ENCODE peak calls at places on chromosomes 3 and 15, in seven cellular contexts. O, U, B, M, D, H and L are unnamed samples.

GRCh38 chr15:55434989-55435825 is 26.9 kb downstream of the PIERCE2 start:
- DNase-seq in M (no peak), O (peak), U (no peak), B (peak), H (no peak), D (no peak), L (peak)

GRCh38 chr3:46517016-46517770 is 19.4 kb downstream of the RTP3 start:
- DNase-seq in B (peak), M (no peak), D (no peak), U (no peak), O (peak), H (no peak), L (peak)

GRCh38 chr3:17775073-17775472 is 32.6 kb upstream of the TBC1D5 start:
- DNase-seq in H (no peak), M (no peak), B (no peak), U (no peak), O (no peak), D (no peak), L (no peak)

GRCh38 chr15:29815000-29815704 is 7.1 kb downstream of the TJP1 start:
- DNase-seq in B (peak), U (no peak), M (no peak), D (no peak), H (no peak), O (peak), L (peak)

GRCh38 chr3:46987485-46988401 is 8.3 kb downstream of the NBEAL2 start:
- DNase-seq in O (no peak), U (no peak), H (peak), D (no peak), M (no peak), B (no peak), L (no peak)

GRCh38 chr3:190101320-190102117 is 19.2 kb downstream of the P3H2 start:
- DNase-seq in O (peak), U (no peak), B (peak), D (no peak), M (no peak), H (no peak), L (peak)

GRCh38 chr15:31398677-31399260 is 72.1 kb downstream of the KLF13 start:
- DNase-seq in B (no peak), D (no peak), O (no peak), U (no peak), H (no peak), M (no peak), L (no peak)

GRCh38 chr3:142218703-142219102 is 6.7 kb downstream of the GK5 start:
- DNase-seq in O (no peak), D (no peak), U (no peak), M (no peak), B (peak), H (no peak), L (peak)

GRCh38 chr15:35533130-35534110 is 12.5 kb downstream of the DPH6 start:
- DNase-seq in D (no peak), O (peak), H (no peak), M (no peak), B (peak), U (no peak), L (peak)

GRCh38 chr15:58021332-58022230 is 43.9 kb downstream of the ALDH1A2 start:
- DNase-seq in O (no peak), U (no peak), B (no peak), M (no peak), D (no peak), H (no peak), L (no peak)

GRCh38 chr3:33920511-33920910 is 122.1 kb downstream of the PDCD6IP start:
- DNase-seq in O (no peak), H (no peak), U (no peak), M (no peak), D (no peak), B (no peak), L (no peak)

GRCh38 chr3:43872901-43873300 is 182.2 kb downstream of the ABHD5 start:
- DNase-seq in H (no peak), O (peak), M (no peak), D (no peak), U (no peak), B (peak), L (peak)

GRCh38 chr15:50109086-50109987 is 9.7 kb downstream of the ATP8B4 start:
- DNase-seq in B (peak), O (peak), M (no peak), U (no peak), D (no peak), H (no peak), L (peak)

GRCh38 chr3:162865466-162865865 is 1368.9 kb downstream of the OTOL1 start:
- DNase-seq in U (no peak), B (peak), M (no peak), H (no peak), D (no peak), O (no peak), L (no peak)

GRCh38 chr3:33105341-33105943 is 8.4 kb upstream of the CRTAP start:
- DNase-seq in H (no peak), U (no peak), O (no peak), D (no peak), M (no peak), B (no peak), L (no peak)

GRCh38 chr3:35709691-35710090 is 70.4 kb downstream of the ARPP21 start:
- DNase-seq in B (no peak), U (no peak), O (no peak), M (no peak), H (no peak), D (no peak), L (no peak)

GRCh38 chr3:46860381-46861292 is 2.6 kb downstream of the MYL3 start:
- DNase-seq in O (no peak), D (no peak), B (no peak), U (peak), M (peak), H (no peak), L (no peak)

GRCh38 chr3:126131881-126132750 is 48.2 kb upstream of the SLC41A3 start:
- DNase-seq in H (peak), M (peak), D (no peak), B (no peak), U (peak), O (no peak), L (no peak)

GRCh38 chr3:59327324-59327939 is 277.6 kb upstream of the CFAP20DC start:
- DNase-seq in H (no peak), M (no peak), U (no peak), B (peak), D (no peak), O (peak), L (peak)

GRCh38 chr3:12175844-12176453 is 17.2 kb upstream of the TIMP4 start:
- DNase-seq in B (peak), H (no peak), O (peak), M (peak), U (peak), D (no peak), L (peak)

GRCh38 chr3:66378256-66378655 is 122.6 kb downstream of the LRIG1 start:
- DNase-seq in D (no peak), O (no peak), U (no peak), B (no peak), H (no peak), M (no peak), L (peak)

GRCh38 chr15:92803536-92803851 is 96.6 kb upstream of the CHD2 start:
- DNase-seq in O (no peak), M (no peak), D (no peak), U (no peak), B (peak), H (no peak), L (no peak)

GRCh38 chr15:62348119-62348518 is 183.0 kb upstream of the C2CD4B start:
- DNase-seq in H (no peak), D (no peak), U (no peak), M (no peak), O (no peak), B (no peak), L (no peak)

GRCh38 chr3:172651936-172652595 is 58.8 kb downstream of the NCEH1 start:
- DNase-seq in H (no peak), U (no peak), B (no peak), D (no peak), O (no peak), M (no peak), L (no peak)
- TF ChIP-seq CTCF in H (no peak), U (no peak), B (no peak), D (no peak), O (no peak), M (no peak), L (no peak)

GRCh38 chr3:64829331-64829730 is 141.5 kb upstream of the ADAMTS9 start:
- DNase-seq in U (no peak), H (no peak), D (no peak), B (no peak), M (no peak), O (no peak), L (no peak)

GRCh38 chr3:64825404-64825803 is 137.6 kb upstream of the ADAMTS9 start:
- DNase-seq in H (no peak), B (no peak), O (no peak), M (no peak), D (no peak), U (no peak), L (no peak)

GRCh38 chr3:64827391-64827790 is 139.6 kb upstream of the ADAMTS9 start:
- DNase-seq in M (no peak), H (no peak), B (no peak), O (no peak), U (no peak), D (no peak), L (no peak)

GRCh38 chr3:64824281-64824980 is 136.6 kb upstream of the ADAMTS9 start:
- DNase-seq in M (no peak), U (no peak), O (peak), H (no peak), B (no peak), D (no peak), L (peak)
- TF ChIP-seq CTCF in M (no peak), U (no peak), O (no peak), H (no peak), B (no peak), D (no peak), L (no peak)

GRCh38 chr15:26804063-26804804 is 31.4 kb upstream of the GABRB3 start:
- DNase-seq in O (no peak), U (no peak), H (no peak), D (no peak), B (no peak), M (no peak), L (no peak)
- TF ChIP-seq CTCF in O (no peak), U (no peak), H (no peak), D (no peak), B (no peak), M (no peak), L (no peak)

GRCh38 chr15:64023215-64023614 is 23.1 kb downstream of the DAPK2 start:
- DNase-seq in B (no peak), M (no peak), D (no peak), H (no peak), O (no peak), U (no peak), L (no peak)

GRCh38 chr15:64019764-64020163 is 26.5 kb downstream of the DAPK2 start:
- DNase-seq in O (peak), D (no peak), H (no peak), B (no peak), M (no peak), U (no peak), L (no peak)

GRCh38 chr15:64022571-64022970 is 23.7 kb downstream of the DAPK2 start:
- DNase-seq in M (no peak), D (no peak), U (no peak), B (no peak), H (no peak), O (no peak), L (no peak)

GRCh38 chr15:64029111-64029510 is 17.2 kb downstream of the DAPK2 start:
- DNase-seq in B (no peak), O (no peak), H (no peak), M (no peak), U (no peak), D (no peak), L (no peak)

GRCh38 chr15:64024172-64025050 is 21.9 kb downstream of the DAPK2 start:
- DNase-seq in D (no peak), H (no peak), U (no peak), M (no peak), B (no peak), O (no peak), L (no peak)
- TF ChIP-seq CTCF in D (no peak), H (no peak), U (no peak), M (no peak), B (peak), O (no peak), L (peak)

DNA sequence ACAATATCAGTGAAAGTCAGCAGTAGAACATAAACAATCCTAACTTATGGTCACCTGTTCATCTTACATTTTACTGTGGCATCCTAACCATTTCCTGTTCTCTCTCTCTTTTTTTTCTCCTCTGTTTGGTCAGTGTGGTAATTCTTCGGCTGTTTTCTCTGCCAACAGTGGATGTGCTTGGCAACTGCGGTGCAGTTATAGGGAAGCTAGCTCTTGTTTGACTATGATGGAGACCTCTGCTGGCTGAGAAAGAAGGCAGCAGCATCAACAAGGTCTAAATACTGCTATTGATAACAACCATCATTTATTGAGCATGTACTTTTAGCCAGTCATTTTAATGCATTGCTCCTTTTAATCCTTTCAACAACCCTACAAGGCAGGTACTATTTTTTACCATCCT is 723 bp upstream of the DRD3 start:
- DNase-seq in M (no peak), O (peak), U (no peak), D (no peak), B (peak), H (no peak), L (peak)
- TF ChIP-seq CTCF in M (no peak), O (peak), U (no peak), D (no peak), B (peak), H (no peak), L (peak)

GRCh38 chr3:69433938-69434263 is 48.0 kb upstream of the FRMD4B start:
- DNase-seq in D (no peak), H (no peak), O (peak), B (no peak), M (no peak), U (no peak), L (no peak)

GRCh38 chr3:69428657-69429255 is 42.9 kb upstream of the FRMD4B start:
- DNase-seq in H (no peak), D (no peak), U (no peak), B (no peak), M (no peak), O (no peak), L (no peak)

GRCh38 chr3:69435274-69436262 is 49.7 kb upstream of the FRMD4B start:
- DNase-seq in H (no peak), B (no peak), U (no peak), M (no peak), D (no peak), O (no peak), L (no peak)

DNA sequence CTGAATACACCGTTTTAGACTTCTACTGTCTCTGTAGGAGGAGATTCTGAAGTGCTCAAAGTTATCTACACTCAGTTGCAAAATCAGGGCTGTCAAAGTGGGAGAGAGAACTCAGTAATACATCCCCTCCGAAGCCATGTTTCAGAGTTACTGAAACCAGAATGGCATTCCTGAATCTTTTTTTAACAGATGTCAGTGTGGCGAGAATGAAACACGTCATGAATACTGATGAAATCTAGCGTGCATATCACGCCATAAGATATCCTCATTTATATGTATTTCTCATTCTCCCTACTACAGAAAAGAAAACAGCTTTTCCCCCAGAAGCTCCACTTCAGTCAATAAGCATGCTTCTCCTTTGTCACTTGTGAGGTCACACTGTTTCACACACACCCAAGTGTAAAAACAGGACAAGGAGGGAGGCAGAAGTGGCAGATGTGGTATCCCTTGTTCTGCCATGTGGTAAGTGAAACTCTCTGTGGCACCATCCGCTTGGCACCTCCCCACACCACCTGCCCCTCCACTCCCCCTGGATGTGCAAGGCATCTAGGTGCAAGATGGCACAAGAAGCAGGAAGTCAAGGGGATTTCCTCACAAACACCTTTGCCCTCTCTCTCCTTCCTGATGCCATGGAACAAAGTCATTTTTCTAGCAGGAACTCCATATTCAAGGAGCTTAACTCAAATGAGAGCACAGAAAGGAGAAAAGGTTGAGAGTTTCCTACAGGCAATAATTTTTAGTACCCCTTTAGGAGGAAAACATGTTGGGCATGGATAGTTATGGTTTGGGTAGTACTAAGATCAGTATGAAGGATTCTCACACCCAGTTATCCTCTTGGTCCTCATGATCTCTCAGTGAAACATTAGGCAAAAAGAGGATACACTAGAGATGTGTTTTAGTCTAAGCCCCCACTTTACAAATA is 47.4 kb upstream of the FRMD4B start:
- DNase-seq in D (no peak), U (no peak), M (no peak), B (no peak), H (no peak), O (no peak), L (no peak)
- TF ChIP-seq CTCF in D (no peak), U (no peak), M (no peak), B (no peak), H (no peak), O (no peak), L (no peak)

GRCh38 chr3:111210866-111211564 is 139.4 kb downstream of the NECTIN3 start:
- DNase-seq in H (no peak), O (peak), D (no peak), B (peak), U (no peak), M (no peak), L (no peak)

GRCh38 chr3:111215481-111215880 is 143.9 kb downstream of the NECTIN3 start:
- DNase-seq in H (no peak), B (no peak), M (no peak), D (no peak), U (no peak), O (no peak), L (peak)

GRCh38 chr3:111212511-111212910 is 140.9 kb downstream of the NECTIN3 start:
- DNase-seq in U (no peak), D (no peak), O (no peak), B (no peak), M (no peak), H (no peak), L (no peak)

DNA sequence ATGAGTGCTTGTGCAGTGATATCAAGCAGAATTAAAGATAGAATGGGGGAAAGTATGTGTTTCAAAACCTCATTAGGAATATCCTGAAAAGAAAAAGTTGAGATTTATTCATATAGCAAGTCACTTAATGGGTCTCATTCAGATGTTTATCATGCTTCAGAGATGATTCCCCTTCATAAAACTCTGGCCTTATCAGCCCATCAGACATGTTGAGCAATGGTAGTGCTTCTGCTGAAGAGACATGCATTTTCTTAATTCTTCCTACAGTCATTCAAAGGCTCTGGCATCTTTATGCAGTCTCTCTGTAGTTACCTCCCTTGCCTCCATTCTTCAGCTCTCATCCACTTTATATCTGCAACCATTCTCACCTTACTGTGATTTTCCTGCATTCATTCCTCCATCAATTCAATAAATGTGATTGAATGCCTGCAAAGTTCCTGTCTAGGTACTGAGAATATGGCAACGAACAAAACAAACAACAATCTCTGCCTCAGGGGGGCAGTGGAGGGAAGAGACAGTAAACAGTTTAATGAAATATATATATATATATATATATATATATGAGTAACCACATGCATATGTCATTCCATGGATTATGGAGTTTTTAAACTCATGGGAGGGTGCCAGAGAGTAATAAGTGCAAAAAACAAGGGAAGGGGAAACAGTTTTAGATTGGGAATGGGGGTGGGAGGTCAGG is 138.5 kb downstream of the NECTIN3 start:
- DNase-seq in M (no peak), U (no peak), D (no peak), O (peak), B (no peak), H (no peak), L (peak)
- TF ChIP-seq CTCF in M (no peak), U (no peak), D (no peak), O (peak), B (no peak), H (no peak), L (peak)

GRCh38 chr3:50983887-50984286 is 309.2 kb downstream of the DOCK3 start:
- DNase-seq in O (no peak), H (no peak), D (no peak), B (no peak), M (no peak), U (no peak), L (no peak)

GRCh38 chr3:50982540-50983325 is 308.0 kb downstream of the DOCK3 start:
- DNase-seq in B (no peak), D (no peak), M (no peak), O (no peak), H (no peak), U (no peak), L (no peak)

DNA sequence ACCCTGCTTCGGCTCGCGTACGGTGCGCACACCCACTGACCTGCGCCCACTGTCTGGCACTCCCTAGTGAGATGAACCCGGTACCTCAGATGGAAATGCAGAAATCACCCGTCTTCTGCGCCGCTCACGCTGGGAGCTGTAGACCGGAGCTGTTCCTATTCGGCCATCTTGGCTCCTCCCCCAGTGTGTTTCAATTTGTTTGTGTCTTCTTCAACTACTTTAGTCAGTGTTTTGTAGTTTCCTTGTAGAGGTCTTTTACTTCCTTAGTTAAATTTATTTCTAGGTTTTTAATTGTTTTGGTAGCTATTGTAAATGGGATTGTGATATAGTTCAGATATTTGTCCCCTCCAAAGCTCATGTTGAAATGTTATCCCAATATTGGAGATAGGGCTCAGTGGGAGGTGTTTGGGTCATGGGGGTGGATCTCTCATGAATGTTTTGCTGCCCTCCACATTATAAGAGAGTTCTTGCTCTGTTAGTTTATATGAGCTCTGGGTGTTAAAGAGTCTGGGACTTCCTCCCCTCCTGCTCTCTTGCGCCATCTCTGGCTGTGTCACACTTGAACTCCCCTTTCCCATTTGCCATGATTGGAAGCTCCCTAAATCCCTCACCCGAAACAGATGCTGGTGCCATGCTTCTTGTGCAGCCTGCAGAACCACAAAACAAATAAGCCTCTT is 304.4 kb downstream of the DOCK3 start:
- DNase-seq in D (no peak), O (no peak), M (no peak), B (no peak), U (no peak), H (no peak), L (no peak)
- TF ChIP-seq CTCF in D (no peak), O (no peak), M (no peak), B (peak), U (no peak), H (no peak), L (no peak)